ENCODE peak calls at places on chromosomes 3 and 15, in four cellular contexts. One of them, this sample, is unnamed.

GRCh38 chr3:76954412-76954811 is 85.5 kb upstream of the ROBO2 start:
- DNase-seq in neuronal stem cell: no peak
- DNase-seq in H1: no peak
- DNase-seq in H9: no peak
- DNase-seq in this sample: no peak

GRCh38 chr15:50135123-50135541 is 16.1 kb upstream of the ATP8B4 start:
- DNase-seq in neuronal stem cell: no peak
- DNase-seq in H1: no peak
- DNase-seq in H9: no peak
- DNase-seq in this sample: peak

GRCh38 chr15:76064375-76064774 is 4.6 kb downstream of the TMEM266 start:
- DNase-seq in neuronal stem cell: no peak
- DNase-seq in H1: no peak
- DNase-seq in H9: no peak
- DNase-seq in this sample: no peak

GRCh38 chr15:41154412-41154811 is 38.3 kb upstream of the INO80 start:
- DNase-seq in neuronal stem cell: no peak
- DNase-seq in H1: no peak
- DNase-seq in H9: no peak
- DNase-seq in this sample: peak

GRCh38 chr15:22979699-22980188 is 424 bp downstream of the CYFIP1 start:
- DNase-seq in neuronal stem cell: peak
- DNase-seq in H1: peak
- DNase-seq in H9: no peak
- DNase-seq in this sample: peak

GRCh38 chr3:184308744-184309143 is 5.7 kb upstream of the EIF4G1 start:
- DNase-seq in neuronal stem cell: no peak
- DNase-seq in H1: no peak
- DNase-seq in H9: no peak
- DNase-seq in this sample: no peak

GRCh38 chr3:5568451-5568850 is 380.9 kb downstream of the EDEM1 start:
- DNase-seq in neuronal stem cell: no peak
- DNase-seq in H1: no peak
- DNase-seq in H9: peak
- DNase-seq in this sample: no peak

GRCh38 chr15:99435138-99435695 is 130.6 kb upstream of the MEF2A start:
- DNase-seq in neuronal stem cell: no peak
- DNase-seq in H1: peak
- DNase-seq in H9: no peak
- DNase-seq in this sample: no peak

GRCh38 chr3:120497813-120498212 is 47.0 kb upstream of the FSTL1 start:
- DNase-seq in neuronal stem cell: no peak
- DNase-seq in H1: no peak
- DNase-seq in H9: no peak
- DNase-seq in this sample: peak
- H2BK15ac ChIP-seq in neuronal stem cell: no peak
- H2BK15ac ChIP-seq in H1: no peak
- H2BK15ac ChIP-seq in H9: no peak
- H2BK15ac ChIP-seq in this sample: no peak

GRCh38 chr3:86554346-86554745 is 436.6 kb downstream of the VGLL3 start:
- DNase-seq in neuronal stem cell: no peak
- DNase-seq in H1: no peak
- DNase-seq in H9: no peak
- DNase-seq in this sample: no peak
- H2BK5ac ChIP-seq in neuronal stem cell: no peak
- H2BK5ac ChIP-seq in H1: no peak
- H2BK5ac ChIP-seq in H9: no peak
- H2BK5ac ChIP-seq in this sample: no peak

GRCh38 chr3:128185630-128186447 is 32.6 kb downstream of the EEFSEC start:
- DNase-seq in neuronal stem cell: no peak
- DNase-seq in H1: no peak
- DNase-seq in H9: no peak
- DNase-seq in this sample: no peak

GRCh38 chr3:128188958-128189357 is 35.7 kb downstream of the EEFSEC start:
- DNase-seq in neuronal stem cell: no peak
- DNase-seq in H1: no peak
- DNase-seq in H9: no peak
- DNase-seq in this sample: no peak

GRCh38 chr3:128190501-128190900 is 37.2 kb downstream of the EEFSEC start:
- DNase-seq in neuronal stem cell: no peak
- DNase-seq in H1: no peak
- DNase-seq in H9: no peak
- DNase-seq in this sample: no peak

GRCh38 chr3:128187495-128187894 is 34.2 kb downstream of the EEFSEC start:
- DNase-seq in neuronal stem cell: no peak
- DNase-seq in H1: no peak
- DNase-seq in H9: no peak
- DNase-seq in this sample: no peak

DNA sequence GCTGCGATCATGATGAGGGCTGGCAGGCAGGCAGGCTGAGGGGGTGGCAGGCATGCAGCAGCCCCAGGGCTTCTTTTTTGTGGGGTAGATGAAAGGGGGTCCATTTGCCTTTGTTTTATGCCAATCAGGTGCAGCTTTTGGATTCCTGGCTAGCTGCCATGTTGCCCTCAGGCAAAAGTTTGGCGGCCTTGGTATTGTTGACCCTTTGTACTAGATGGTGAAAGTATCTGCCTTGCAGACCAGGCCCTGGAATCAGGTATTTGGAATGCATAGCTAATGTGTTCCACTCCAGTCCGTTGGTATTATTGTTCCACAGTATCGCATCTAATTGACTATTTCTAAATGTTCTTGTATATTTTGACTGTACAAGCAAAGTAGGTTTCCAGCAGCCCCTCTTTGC is 35.0 kb downstream of the EEFSEC start:
- DNase-seq in neuronal stem cell: no peak
- DNase-seq in H1: peak
- DNase-seq in H9: no peak
- DNase-seq in this sample: no peak
- H2BK12ac ChIP-seq in neuronal stem cell: no peak
- H2BK12ac ChIP-seq in H1: no peak
- H2BK12ac ChIP-seq in H9: no peak
- H2BK12ac ChIP-seq in this sample: no peak

GRCh38 chr3:170413291-170413690 is 5.4 kb upstream of the CLDN11 start:
- DNase-seq in neuronal stem cell: no peak
- DNase-seq in H1: no peak
- DNase-seq in H9: no peak
- DNase-seq in this sample: no peak
- H2BK15ac ChIP-seq in neuronal stem cell: no peak
- H2BK15ac ChIP-seq in H1: no peak
- H2BK15ac ChIP-seq in H9: no peak
- H2BK15ac ChIP-seq in this sample: peak

DNA sequence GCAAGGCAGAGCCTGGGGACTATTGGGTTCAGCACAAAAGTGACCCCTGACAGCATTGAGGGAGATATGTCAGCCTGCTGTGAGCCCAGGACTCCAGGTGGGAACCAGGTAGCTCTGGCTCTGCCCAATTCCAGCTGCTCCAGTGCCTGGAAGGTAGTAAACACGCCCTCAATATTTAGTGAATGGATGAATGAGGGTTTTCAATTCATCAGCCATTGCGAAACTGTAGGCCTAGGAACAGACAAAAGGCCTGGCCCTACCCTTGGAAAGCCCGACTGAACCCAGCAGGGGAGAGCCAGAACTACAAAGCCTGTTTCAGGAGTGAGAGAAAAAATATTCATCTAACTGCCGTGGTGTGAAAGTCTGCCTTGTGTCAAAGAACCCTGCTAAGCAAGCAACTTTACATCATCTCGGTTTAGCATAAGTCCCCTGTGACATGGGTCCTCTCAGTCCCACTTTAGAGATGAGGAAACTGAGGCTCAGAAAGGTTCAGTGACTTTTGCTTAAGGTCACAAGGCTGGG is 8.1 kb upstream of the CSK start:
- DNase-seq in neuronal stem cell: no peak
- DNase-seq in H1: no peak
- DNase-seq in H9: no peak
- DNase-seq in this sample: no peak
- H2BK5ac ChIP-seq in neuronal stem cell: no peak
- H2BK5ac ChIP-seq in H1: no peak
- H2BK5ac ChIP-seq in H9: no peak
- H2BK5ac ChIP-seq in this sample: no peak

This sample was measured in mesenchymal stem cell.